ENCODE peak calls at places on chromosomes 4 and X, in four cellular contexts. P, B, Q and E are unnamed samples.

GRCh38 chrX:19772759-19773623 is 114.4 kb downstream of the SH3KBP1 start:
- DNase-seq in P (no peak), B (no peak), Q (no peak), E (no peak)

GRCh38 chrX:30900227-30900626 is 11.2 kb upstream of the TAB3 start:
- DNase-seq in P (no peak), B (no peak), Q (no peak), E (no peak)

GRCh38 chr4:80694178-80694577 is 336.3 kb upstream of the BMP3 start:
- DNase-seq in P (no peak), B (no peak), Q (no peak), E (no peak)

GRCh38 chr4:103150677-103151076 is 47.5 kb downstream of the CENPE start:
- DNase-seq in P (no peak), B (no peak), Q (peak), E (no peak)

GRCh38 chrX:48045410-48046311 is 25.8 kb downstream of the ZNF630 start:
- DNase-seq in P (no peak), B (no peak), Q (peak), E (peak)

GRCh38 chr4:173334891-173335754 is 965 bp upstream of the HMGB2 start:
- DNase-seq in P (peak), B (peak), Q (peak), E (peak)

GRCh38 chr4:76059750-76060149 is 14.8 kb upstream of the ART3 start:
- DNase-seq in P (no peak), B (no peak), Q (peak), E (no peak)

GRCh38 chr4:113316879-113317278 is 267.4 kb downstream of the ANK2 start:
- DNase-seq in P (no peak), B (no peak), Q (no peak), E (peak)

GRCh38 chrX:27815209-27815608 is 7.4 kb downstream of the MAGEB10 start:
- DNase-seq in P (no peak), B (no peak), Q (peak), E (no peak)

GRCh38 chr4:3067473-3068001 is 6.8 kb downstream of the HTT-AS start:
- DNase-seq in P (no peak), B (no peak), Q (no peak), E (no peak)

GRCh38 chrX:12210196-12210815 is 72.0 kb downstream of the FRMPD4 start:
- DNase-seq in P (no peak), B (no peak), Q (peak), E (no peak)

GRCh38 chr4:156085073-156085472 is 131.4 kb upstream of the CTSO start:
- DNase-seq in P (no peak), B (no peak), Q (no peak), E (no peak)

GRCh38 chr4:77199701-77200100 is 42.7 kb downstream of the CCNG2 start:
- DNase-seq in P (no peak), B (no peak), Q (no peak), E (no peak)

GRCh38 chr4:184142121-184143000 is 75.3 kb downstream of the ENPP6 start:
- DNase-seq in P (no peak), B (no peak), Q (no peak), E (no peak)

GRCh38 chr4:138053601-138054322 is 188.4 kb downstream of the SLC7A11 start:
- DNase-seq in P (no peak), B (no peak), Q (peak), E (peak)

GRCh38 chr4:140724780-140725179 is 31.4 kb downstream of the TBC1D9 start:
- DNase-seq in P (no peak), B (no peak), Q (peak), E (no peak)

GRCh38 chr4:163132469-163133222 is 34.0 kb downstream of the NAF1 start:
- DNase-seq in P (no peak), B (no peak), Q (no peak), E (no peak)

GRCh38 chrX:150570512-150570911 is 2.1 kb downstream of the MTM1 start:
- DNase-seq in P (no peak), B (no peak), Q (no peak), E (no peak)

DNA sequence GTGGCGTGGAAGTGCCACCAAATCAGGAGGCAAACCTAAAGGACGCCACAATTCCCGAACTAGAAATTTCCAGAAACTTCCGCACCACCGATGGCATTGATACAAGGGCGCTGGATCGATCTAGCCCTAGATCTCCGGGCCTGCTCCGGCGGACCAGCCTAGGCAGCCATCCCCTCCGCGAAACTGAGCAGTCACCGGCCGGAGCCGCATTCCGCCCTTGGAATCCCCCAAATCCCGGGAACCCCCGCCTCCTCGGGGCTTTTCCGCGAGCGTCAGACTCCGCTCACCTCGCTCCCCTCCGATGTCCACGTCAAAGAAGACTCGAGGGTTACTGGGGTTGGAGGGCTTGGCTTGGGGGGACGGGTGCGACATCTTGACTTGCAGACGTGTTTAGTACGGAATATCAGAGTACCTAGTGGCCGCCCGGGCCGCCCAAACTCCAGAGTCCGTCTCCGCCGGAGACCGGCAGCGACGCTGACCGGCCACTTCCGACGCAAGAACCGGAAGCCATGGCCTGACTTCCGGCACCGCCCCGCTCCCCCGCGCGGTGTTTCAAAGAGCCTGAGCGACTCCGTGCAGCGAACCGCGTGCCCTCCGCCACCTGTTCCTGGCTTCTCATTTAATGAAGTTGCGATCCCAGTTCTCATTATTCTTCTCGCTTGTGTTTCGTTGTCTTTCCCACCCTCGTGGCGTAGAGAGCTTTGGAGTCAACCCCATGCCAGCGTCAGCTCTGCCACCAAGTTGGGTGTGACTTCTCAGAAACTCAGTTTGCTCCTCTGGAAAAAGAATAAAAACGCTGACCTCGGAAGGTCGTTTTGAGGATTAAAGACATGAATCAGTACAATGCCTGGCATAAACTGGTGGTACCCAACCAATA is at the start of gene PPID:
- DNase-seq in P (peak), B (peak), Q (peak), E (peak)
- H2BK5ac ChIP-seq in P (peak), B (no peak), Q (peak), E (no peak)

DNA sequence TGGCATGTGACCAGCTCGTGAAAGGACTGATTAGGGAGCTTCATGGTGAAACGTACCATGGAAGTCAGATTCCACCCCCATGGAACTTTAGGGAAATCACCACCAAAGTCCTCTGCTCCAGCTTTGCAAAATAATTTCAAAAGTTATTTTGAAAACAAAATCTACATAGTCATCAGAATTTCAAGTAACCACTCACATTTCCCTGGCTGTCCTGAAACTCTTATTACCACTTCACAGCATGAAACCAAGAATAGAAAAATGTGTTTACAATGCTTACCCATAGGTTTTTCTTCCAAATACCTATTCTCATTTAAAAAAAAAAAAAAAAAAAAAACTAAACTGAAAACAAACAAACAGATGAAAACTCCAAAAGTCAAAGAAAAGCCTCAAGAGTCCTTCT is 198.7 kb downstream of the PDGFRA start:
- DNase-seq in P (no peak), B (no peak), Q (no peak), E (no peak)
- H2BK5ac ChIP-seq in P (no peak), B (no peak), Q (no peak), E (no peak)

GRCh38 chr4:38160487-38161207 is 200.4 kb downstream of the PTTG2 start:
- DNase-seq in P (no peak), B (peak), Q (peak), E (peak)
- H2BK5ac ChIP-seq in P (no peak), B (no peak), Q (peak), E (no peak)

GRCh38 chr4:159098482-159099127 is 4.3 kb upstream of the RAPGEF2 start:
- DNase-seq in P (no peak), B (no peak), Q (no peak), E (no peak)

GRCh38 chr4:159097785-159098184 is 5.1 kb upstream of the RAPGEF2 start:
- DNase-seq in P (no peak), B (no peak), Q (no peak), E (peak)

GRCh38 chr4:159097144-159097543 is 5.7 kb upstream of the RAPGEF2 start:
- DNase-seq in P (no peak), B (no peak), Q (no peak), E (no peak)

GRCh38 chr4:159101983-159102622 is 776 bp upstream of the RAPGEF2 start:
- DNase-seq in P (peak), B (no peak), Q (no peak), E (peak)

DNA sequence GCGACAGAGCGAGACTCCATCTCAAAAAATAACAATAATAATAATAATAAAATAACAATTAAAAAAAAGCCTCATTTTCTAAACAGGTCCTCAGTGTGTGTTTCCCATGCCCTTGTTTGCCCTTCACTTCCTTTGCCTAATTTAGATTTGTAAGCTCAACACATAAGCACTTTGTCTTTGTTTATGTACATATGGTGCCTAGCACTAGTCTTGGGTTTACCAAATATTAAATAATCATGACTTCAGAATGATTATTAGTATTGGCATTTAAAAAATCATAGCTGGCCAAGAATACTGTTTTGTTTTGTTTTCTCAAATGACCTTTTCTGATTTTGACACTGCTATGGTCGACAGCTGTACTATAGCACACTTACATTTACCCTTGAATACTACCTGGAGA is 6.4 kb upstream of the RAPGEF2 start:
- DNase-seq in P (no peak), B (no peak), Q (no peak), E (no peak)
- H2BK5ac ChIP-seq in P (no peak), B (no peak), Q (no peak), E (no peak)

GRCh38 chrX:81414630-81415029 is 212.7 kb downstream of the SH3BGRL start:
- DNase-seq in P (no peak), B (no peak), Q (no peak), E (peak)

GRCh38 chrX:81412428-81412827 is 210.5 kb downstream of the SH3BGRL start:
- DNase-seq in P (no peak), B (no peak), Q (no peak), E (peak)

DNA sequence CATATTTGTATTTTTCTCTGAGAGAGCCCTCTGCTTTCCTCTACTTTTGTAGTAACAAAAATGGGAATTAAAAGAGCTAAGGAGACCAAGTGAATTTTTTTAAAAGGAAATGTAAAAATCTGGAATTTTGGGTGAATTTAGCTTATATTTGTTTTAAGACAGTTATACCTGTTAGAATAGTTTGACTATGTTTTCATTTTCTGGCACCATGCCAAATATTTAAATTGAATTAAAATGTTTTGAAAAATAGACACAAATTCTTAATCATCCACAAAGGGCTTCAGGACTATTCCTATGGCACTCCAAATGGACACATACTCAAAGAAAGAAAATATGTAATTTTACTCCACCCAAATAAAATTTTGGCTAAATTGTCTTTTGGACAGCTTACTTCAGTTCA is 209.6 kb downstream of the SH3BGRL start:
- DNase-seq in P (no peak), B (no peak), Q (no peak), E (no peak)
- H2BK5ac ChIP-seq in P (no peak), B (no peak), Q (no peak), E (no peak)

GRCh38 chr4:4574792-4575191 is 32.9 kb upstream of the STX18 start:
- DNase-seq in P (peak), B (no peak), Q (peak), E (peak)
- H2BK5ac ChIP-seq in P (no peak), B (no peak), Q (peak), E (no peak)

GRCh38 chr4:73453701-73454005 is 17.6 kb downstream of the AFP start:
- DNase-seq in P (no peak), B (no peak), Q (no peak), E (no peak)
- H2BK5ac ChIP-seq in P (peak), B (no peak), Q (no peak), E (no peak)

GRCh38 chr4:128287871-128288688 is 467 bp upstream of the PGRMC2 start:
- DNase-seq in P (peak), B (peak), Q (peak), E (peak)

GRCh38 chr4:128285085-128286023 is 2.3 kb downstream of the PGRMC2 start:
- DNase-seq in P (no peak), B (no peak), Q (no peak), E (no peak)

GRCh38 chr4:128287159-128287870 is at the start of gene PGRMC2:
- DNase-seq in P (peak), B (peak), Q (peak), E (peak)

GRCh38 chr4:128288689-128289106 is 1.1 kb upstream of the PGRMC2 start:
- DNase-seq in P (no peak), B (no peak), Q (peak), E (peak)

DNA sequence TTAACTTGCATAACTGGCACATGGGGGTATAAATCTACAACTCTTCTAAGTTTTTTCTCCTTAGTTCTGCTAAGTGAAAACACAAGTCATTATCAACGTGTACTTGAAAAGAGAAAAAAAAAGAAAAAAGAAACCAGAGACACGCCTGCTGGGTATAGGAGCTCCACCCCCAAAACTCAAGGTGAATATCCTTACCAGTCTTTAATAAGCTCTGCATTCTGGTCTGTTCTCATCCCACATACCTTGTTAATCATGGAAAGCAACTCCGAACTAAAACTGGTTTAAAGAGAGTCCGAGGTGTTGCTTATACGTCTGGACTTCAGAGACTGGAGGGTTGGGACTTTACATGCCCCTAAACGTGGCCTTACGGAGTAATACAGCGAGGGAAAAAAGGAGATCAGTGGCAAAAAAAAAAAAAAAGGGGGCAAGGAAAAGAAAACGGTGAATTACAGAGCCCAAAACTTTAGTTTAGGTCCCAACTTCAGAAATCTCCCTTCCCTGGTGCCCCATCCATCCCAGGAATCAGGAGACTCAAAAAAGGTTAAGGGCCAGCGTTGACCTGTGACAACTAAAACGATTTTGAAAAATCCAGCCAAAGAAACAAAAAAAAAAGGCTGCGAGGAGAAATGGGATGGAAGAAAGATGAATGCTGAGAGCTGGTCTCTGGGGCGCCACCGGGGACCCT is 997 bp downstream of the PGRMC2 start:
- DNase-seq in P (no peak), B (peak), Q (peak), E (peak)
- H2BK5ac ChIP-seq in P (no peak), B (peak), Q (peak), E (no peak)

DNA sequence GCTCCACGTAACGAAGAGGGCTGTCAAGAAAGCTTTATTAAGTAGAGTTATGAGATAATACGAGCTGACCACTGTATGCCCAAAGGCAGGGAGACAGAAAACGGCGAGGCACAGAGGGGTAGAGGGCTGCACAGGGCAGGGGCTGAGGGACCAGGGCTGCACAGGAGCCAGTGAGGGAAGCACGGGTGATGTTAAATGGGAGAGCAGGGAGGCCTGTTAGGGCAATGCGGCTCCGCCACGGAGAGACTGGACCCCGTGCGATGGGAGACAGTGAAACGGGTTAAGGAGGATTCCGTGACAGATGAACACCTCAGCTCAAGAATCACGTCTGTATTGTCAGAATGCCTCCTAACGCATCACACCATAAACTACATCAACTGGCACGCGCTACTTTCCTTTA is 25.1 kb downstream of the FAT1 start:
- DNase-seq in P (no peak), B (no peak), Q (no peak), E (no peak)
- H2BK5ac ChIP-seq in P (no peak), B (no peak), Q (no peak), E (no peak)

GRCh38 chr4:70868778-70869177 is 29.1 kb upstream of the GRSF1 start:
- DNase-seq in P (no peak), B (no peak), Q (no peak), E (peak)
- H2BK5ac ChIP-seq in P (no peak), B (no peak), Q (no peak), E (no peak)